ENCODE peak calls at places on chromosomes 7 and 10, in eight cellular contexts. S, X, Y, M, A, E, B and K are unnamed samples.

GRCh38 chr10:84820596-84820995 is 492.2 kb downstream of the CCSER2 start:
- DNase-seq in S (no peak), M (no peak), E (no peak), X (no peak), B (no peak), A (no peak), Y (no peak), K (no peak)

GRCh38 chr7:139725077-139725476 is 52.7 kb downstream of the HIPK2 start:
- DNase-seq in E (peak; percentile 52), B (peak; percentile 65), S (no peak), M (peak; percentile 72), A (peak; percentile 66), X (no peak), Y (no peak), K (no peak)

GRCh38 chr10:78215645-78216044 is 182.0 kb downstream of the RPS24 start:
- DNase-seq in S (no peak), E (no peak), A (no peak), Y (peak; percentile 98), B (peak; percentile 45), M (peak; percentile 89), X (no peak), K (peak; percentile 26)

GRCh38 chr7:157736341-157736740 is 399.5 kb downstream of the DNAJB6 start:
- DNase-seq in E (no peak), B (no peak), S (no peak), M (no peak), A (no peak), Y (no peak), X (no peak), K (no peak)

GRCh38 chr10:6579904-6580278 is at the start of gene PRKCQ:
- DNase-seq in S (no peak), X (no peak), E (no peak), A (peak; percentile 8), M (no peak), B (no peak), Y (no peak), K (no peak)

GRCh38 chr10:47383254-47384147 is 592 bp downstream of the ZNF488 start:
- DNase-seq in X (no peak), M (no peak), A (no peak), E (peak; percentile 80), S (peak; percentile 61), Y (no peak), B (no peak), K (peak; percentile 75)

GRCh38 chr7:51255536-51256243 is 60.9 kb downstream of the COBL start:
- DNase-seq in M (no peak), S (no peak), A (no peak), B (no peak), Y (no peak), X (no peak), E (no peak), K (no peak)

GRCh38 chr10:89535185-89536012 is at the start of gene SLC16A12:
- DNase-seq in X (no peak), B (no peak), M (no peak), E (no peak), Y (no peak), S (no peak), A (no peak), K (no peak)

GRCh38 chr10:16698457-16698856 is 118.8 kb downstream of the RSU1 start:
- DNase-seq in A (no peak), Y (no peak), E (no peak), S (no peak), B (no peak), X (no peak), M (no peak), K (no peak)

GRCh38 chr10:120172371-120172770 is 279.8 kb downstream of the SEC23IP start:
- DNase-seq in Y (no peak), E (no peak), S (no peak), X (no peak), B (peak; percentile 4), M (no peak), A (no peak), K (no peak)

GRCh38 chr10:49408437-49409306 is 12.8 kb upstream of the DRGX start:
- DNase-seq in A (no peak), Y (no peak), B (no peak), E (peak; percentile 34), M (no peak), S (no peak), X (no peak), K (peak; percentile 7)

GRCh38 chr10:123519861-123520260 is 146.3 kb upstream of the GPR26 start:
- DNase-seq in A (no peak), M (no peak), X (no peak), S (no peak), Y (no peak), E (no peak), B (no peak), K (no peak)

GRCh38 chr10:80500572-80501380 is 36.9 kb upstream of the SH2D4B start:
- DNase-seq in M (no peak), Y (no peak), A (no peak), B (no peak), E (no peak), X (peak; percentile 47), S (no peak), K (no peak)

GRCh38 chr7:80699030-80699638 is 60.7 kb downstream of the CD36 start:
- DNase-seq in A (peak; percentile 20), S (peak; percentile 26), X (no peak), E (peak; percentile 66), M (no peak), Y (no peak), B (no peak), K (peak; percentile 33)

GRCh38 chr7:67823345-67823744 is 826.7 kb downstream of the TYW1 start:
- DNase-seq in B (no peak), X (no peak), S (no peak), E (peak; percentile 35), M (no peak), Y (no peak), A (no peak), K (no peak)

GRCh38 chr7:1455241-1455939 is 3.9 kb downstream of the MICALL2 start:
- DNase-seq in B (no peak), M (no peak), X (no peak), S (peak; percentile 84), E (no peak), A (no peak), Y (no peak), K (peak; percentile 87)

GRCh38 chr10:87860156-87860795 is 3.1 kb downstream of the KLLN start:
- DNase-seq in S (no peak), B (no peak), A (peak; percentile 43), Y (no peak), X (peak; percentile 13), E (peak; percentile 43), M (peak; percentile 76), K (peak; percentile 65)

GRCh38 chr10:118459642-118460193 is 117.6 kb upstream of the FAM204A start:
- DNase-seq in Y (peak; percentile 75), M (peak; percentile 42), E (peak; percentile 71), A (peak; percentile 12), S (peak; percentile 22), X (peak; percentile 23), B (peak; percentile 4), K (peak; percentile 70)

GRCh38 chr10:65270969-65271368 is 1654.9 kb upstream of the LRRTM3 start:
- DNase-seq in B (no peak), A (no peak), E (no peak), S (no peak), M (no peak), X (no peak), Y (no peak), K (no peak)

GRCh38 chr7:112869111-112869774 is 79.0 kb upstream of the TMEM168 start:
- DNase-seq in Y (no peak), S (no peak), A (no peak), B (no peak), E (no peak), X (peak; percentile 34), M (no peak), K (no peak)

GRCh38 chr10:132662186-132662920 is 123.6 kb downstream of the NKX6-2 start:
- DNase-seq in X (no peak), S (no peak), A (no peak), E (no peak), B (no peak), Y (no peak), M (no peak), K (no peak)

GRCh38 chr10:92594194-92594593 is 1.3 kb downstream of the KIF11 start:
- DNase-seq in Y (no peak), M (no peak), S (no peak), X (no peak), A (no peak), B (no peak), E (no peak), K (no peak)